ENCODE peak calls at places on chromosomes 4 and X, in seven cellular contexts. One of them, this sample, is unnamed.

GRCh38 chrX:129957241-129958099 is 25.0 kb upstream of the BCORL1 start:
- DNase-seq in astrocyte of the spinal cord: peak; percentile 16
- DNase-seq in stimulated activated CD8-positive, alpha-beta memory T cell treated with anti-CD3 and anti-CD28 coated beads, Interleukin-2, amount 100 ng/mL, for 48 hours: no peak
- DNase-seq in C1 segment of cervical spinal cord: no peak
- DNase-seq in KBM-7: peak; percentile 97
- DNase-seq in activated T-helper 1 cell treated with anti-CD3 and anti-CD28 coated beads, Interleukin-2, amount 50 U/mL, for 16 hours: peak; percentile 17
- DNase-seq in ovary: peak; percentile 75
- DNase-seq in this sample: no peak

GRCh38 chrX:152450076-152450475 is 1.0 kb downstream of the GABRA3 start:
- DNase-seq in astrocyte of the spinal cord: no peak
- DNase-seq in stimulated activated CD8-positive, alpha-beta memory T cell treated with anti-CD3 and anti-CD28 coated beads, Interleukin-2, amount 100 ng/mL, for 48 hours: no peak
- DNase-seq in C1 segment of cervical spinal cord: no peak
- DNase-seq in KBM-7: no peak
- DNase-seq in activated T-helper 1 cell treated with anti-CD3 and anti-CD28 coated beads, Interleukin-2, amount 50 U/mL, for 16 hours: no peak
- DNase-seq in ovary: no peak
- DNase-seq in this sample: no peak

GRCh38 chrX:97398030-97398551 is 514.4 kb downstream of the RPA4 start:
- DNase-seq in astrocyte of the spinal cord: peak; percentile 36
- DNase-seq in stimulated activated CD8-positive, alpha-beta memory T cell treated with anti-CD3 and anti-CD28 coated beads, Interleukin-2, amount 100 ng/mL, for 48 hours: no peak
- DNase-seq in C1 segment of cervical spinal cord: no peak
- DNase-seq in KBM-7: no peak
- DNase-seq in activated T-helper 1 cell treated with anti-CD3 and anti-CD28 coated beads, Interleukin-2, amount 50 U/mL, for 16 hours: no peak
- DNase-seq in ovary: no peak
- DNase-seq in this sample: no peak

GRCh38 chr4:80798082-80798481 is 232.4 kb upstream of the BMP3 start:
- DNase-seq in astrocyte of the spinal cord: no peak
- DNase-seq in stimulated activated CD8-positive, alpha-beta memory T cell treated with anti-CD3 and anti-CD28 coated beads, Interleukin-2, amount 100 ng/mL, for 48 hours: no peak
- DNase-seq in C1 segment of cervical spinal cord: no peak
- DNase-seq in KBM-7: no peak
- DNase-seq in activated T-helper 1 cell treated with anti-CD3 and anti-CD28 coated beads, Interleukin-2, amount 50 U/mL, for 16 hours: no peak
- DNase-seq in ovary: no peak
- DNase-seq in this sample: no peak

GRCh38 chrX:133085785-133086184 is 11.1 kb downstream of the USP26 start:
- DNase-seq in astrocyte of the spinal cord: no peak
- DNase-seq in stimulated activated CD8-positive, alpha-beta memory T cell treated with anti-CD3 and anti-CD28 coated beads, Interleukin-2, amount 100 ng/mL, for 48 hours: no peak
- DNase-seq in C1 segment of cervical spinal cord: no peak
- DNase-seq in KBM-7: no peak
- DNase-seq in activated T-helper 1 cell treated with anti-CD3 and anti-CD28 coated beads, Interleukin-2, amount 50 U/mL, for 16 hours: no peak
- DNase-seq in ovary: no peak
- DNase-seq in this sample: no peak

GRCh38 chrX:18937173-18937572 is 46.7 kb downstream of the PHKA2 start:
- DNase-seq in astrocyte of the spinal cord: no peak
- DNase-seq in stimulated activated CD8-positive, alpha-beta memory T cell treated with anti-CD3 and anti-CD28 coated beads, Interleukin-2, amount 100 ng/mL, for 48 hours: no peak
- DNase-seq in C1 segment of cervical spinal cord: no peak
- DNase-seq in KBM-7: no peak
- DNase-seq in activated T-helper 1 cell treated with anti-CD3 and anti-CD28 coated beads, Interleukin-2, amount 50 U/mL, for 16 hours: no peak
- DNase-seq in ovary: no peak
- DNase-seq in this sample: no peak

GRCh38 chrX:18893536-18893935 is 90.4 kb downstream of the PHKA2 start:
- DNase-seq in astrocyte of the spinal cord: no peak
- DNase-seq in stimulated activated CD8-positive, alpha-beta memory T cell treated with anti-CD3 and anti-CD28 coated beads, Interleukin-2, amount 100 ng/mL, for 48 hours: no peak
- DNase-seq in C1 segment of cervical spinal cord: no peak
- DNase-seq in KBM-7: no peak
- DNase-seq in activated T-helper 1 cell treated with anti-CD3 and anti-CD28 coated beads, Interleukin-2, amount 50 U/mL, for 16 hours: no peak
- DNase-seq in ovary: no peak
- DNase-seq in this sample: no peak

GRCh38 chr4:181962321-181962720 is 280.9 kb upstream of the TENM3 start:
- DNase-seq in astrocyte of the spinal cord: no peak
- DNase-seq in stimulated activated CD8-positive, alpha-beta memory T cell treated with anti-CD3 and anti-CD28 coated beads, Interleukin-2, amount 100 ng/mL, for 48 hours: no peak
- DNase-seq in C1 segment of cervical spinal cord: no peak
- DNase-seq in KBM-7: no peak
- DNase-seq in activated T-helper 1 cell treated with anti-CD3 and anti-CD28 coated beads, Interleukin-2, amount 50 U/mL, for 16 hours: no peak
- DNase-seq in ovary: no peak
- DNase-seq in this sample: no peak

GRCh38 chrX:31132803-31133202 is 61.0 kb upstream of the FTHL17 start:
- DNase-seq in astrocyte of the spinal cord: no peak
- DNase-seq in stimulated activated CD8-positive, alpha-beta memory T cell treated with anti-CD3 and anti-CD28 coated beads, Interleukin-2, amount 100 ng/mL, for 48 hours: peak; percentile 2
- DNase-seq in C1 segment of cervical spinal cord: no peak
- DNase-seq in KBM-7: peak; percentile 78
- DNase-seq in activated T-helper 1 cell treated with anti-CD3 and anti-CD28 coated beads, Interleukin-2, amount 50 U/mL, for 16 hours: no peak
- DNase-seq in ovary: no peak
- DNase-seq in this sample: no peak

GRCh38 chr4:165209796-165210195 is 2.4 kb downstream of the KLHL2 start:
- DNase-seq in astrocyte of the spinal cord: no peak
- DNase-seq in stimulated activated CD8-positive, alpha-beta memory T cell treated with anti-CD3 and anti-CD28 coated beads, Interleukin-2, amount 100 ng/mL, for 48 hours: no peak
- DNase-seq in C1 segment of cervical spinal cord: no peak
- DNase-seq in KBM-7: no peak
- DNase-seq in activated T-helper 1 cell treated with anti-CD3 and anti-CD28 coated beads, Interleukin-2, amount 50 U/mL, for 16 hours: no peak
- DNase-seq in ovary: no peak
- DNase-seq in this sample: no peak

GRCh38 chr4:24533364-24533763 is 51.0 kb downstream of the DHX15 start:
- DNase-seq in astrocyte of the spinal cord: no peak
- DNase-seq in stimulated activated CD8-positive, alpha-beta memory T cell treated with anti-CD3 and anti-CD28 coated beads, Interleukin-2, amount 100 ng/mL, for 48 hours: no peak
- DNase-seq in C1 segment of cervical spinal cord: no peak
- DNase-seq in KBM-7: no peak
- DNase-seq in activated T-helper 1 cell treated with anti-CD3 and anti-CD28 coated beads, Interleukin-2, amount 50 U/mL, for 16 hours: no peak
- DNase-seq in ovary: no peak
- DNase-seq in this sample: no peak

GRCh38 chrX:134186362-134187121 is 50.4 kb upstream of the CCDC160 start:
- DNase-seq in astrocyte of the spinal cord: no peak
- DNase-seq in stimulated activated CD8-positive, alpha-beta memory T cell treated with anti-CD3 and anti-CD28 coated beads, Interleukin-2, amount 100 ng/mL, for 48 hours: peak; percentile 18
- DNase-seq in C1 segment of cervical spinal cord: no peak
- DNase-seq in KBM-7: peak; percentile 66
- DNase-seq in activated T-helper 1 cell treated with anti-CD3 and anti-CD28 coated beads, Interleukin-2, amount 50 U/mL, for 16 hours: no peak
- DNase-seq in ovary: no peak
- DNase-seq in this sample: no peak

GRCh38 chr4:110823251-110823650 is 200.4 kb upstream of the PITX2 start:
- DNase-seq in astrocyte of the spinal cord: peak; percentile 12
- DNase-seq in stimulated activated CD8-positive, alpha-beta memory T cell treated with anti-CD3 and anti-CD28 coated beads, Interleukin-2, amount 100 ng/mL, for 48 hours: no peak
- DNase-seq in C1 segment of cervical spinal cord: no peak
- DNase-seq in KBM-7: no peak
- DNase-seq in activated T-helper 1 cell treated with anti-CD3 and anti-CD28 coated beads, Interleukin-2, amount 50 U/mL, for 16 hours: no peak
- DNase-seq in ovary: no peak
- DNase-seq in this sample: peak; percentile 43

GRCh38 chr4:14841801-14842748 is 160.2 kb upstream of the CPEB2 start:
- DNase-seq in astrocyte of the spinal cord: no peak
- DNase-seq in stimulated activated CD8-positive, alpha-beta memory T cell treated with anti-CD3 and anti-CD28 coated beads, Interleukin-2, amount 100 ng/mL, for 48 hours: no peak
- DNase-seq in C1 segment of cervical spinal cord: peak; percentile 4
- DNase-seq in KBM-7: no peak
- DNase-seq in activated T-helper 1 cell treated with anti-CD3 and anti-CD28 coated beads, Interleukin-2, amount 50 U/mL, for 16 hours: no peak
- DNase-seq in ovary: no peak
- DNase-seq in this sample: peak; percentile 81

GRCh38 chr4:26821677-26822503 is 38.8 kb upstream of the STIM2 start:
- DNase-seq in astrocyte of the spinal cord: no peak
- DNase-seq in stimulated activated CD8-positive, alpha-beta memory T cell treated with anti-CD3 and anti-CD28 coated beads, Interleukin-2, amount 100 ng/mL, for 48 hours: no peak
- DNase-seq in C1 segment of cervical spinal cord: no peak
- DNase-seq in KBM-7: no peak
- DNase-seq in activated T-helper 1 cell treated with anti-CD3 and anti-CD28 coated beads, Interleukin-2, amount 50 U/mL, for 16 hours: no peak
- DNase-seq in ovary: no peak
- DNase-seq in this sample: no peak

GRCh38 chr4:57157611-57158137 is 47.5 kb upstream of the IGFBP7 start:
- DNase-seq in astrocyte of the spinal cord: no peak
- DNase-seq in stimulated activated CD8-positive, alpha-beta memory T cell treated with anti-CD3 and anti-CD28 coated beads, Interleukin-2, amount 100 ng/mL, for 48 hours: no peak
- DNase-seq in C1 segment of cervical spinal cord: no peak
- DNase-seq in KBM-7: no peak
- DNase-seq in activated T-helper 1 cell treated with anti-CD3 and anti-CD28 coated beads, Interleukin-2, amount 50 U/mL, for 16 hours: no peak
- DNase-seq in ovary: no peak
- DNase-seq in this sample: no peak

GRCh38 chr4:114807759-114808404 is 209.3 kb downstream of the UGT8 start:
- DNase-seq in astrocyte of the spinal cord: peak; percentile 19
- DNase-seq in stimulated activated CD8-positive, alpha-beta memory T cell treated with anti-CD3 and anti-CD28 coated beads, Interleukin-2, amount 100 ng/mL, for 48 hours: no peak
- DNase-seq in C1 segment of cervical spinal cord: no peak
- DNase-seq in KBM-7: peak; percentile 48
- DNase-seq in activated T-helper 1 cell treated with anti-CD3 and anti-CD28 coated beads, Interleukin-2, amount 50 U/mL, for 16 hours: no peak
- DNase-seq in ovary: no peak
- DNase-seq in this sample: peak; percentile 25

GRCh38 chr4:134470544-134470943 is 269.0 kb upstream of the PABPC4L start:
- DNase-seq in astrocyte of the spinal cord: no peak
- DNase-seq in stimulated activated CD8-positive, alpha-beta memory T cell treated with anti-CD3 and anti-CD28 coated beads, Interleukin-2, amount 100 ng/mL, for 48 hours: no peak
- DNase-seq in C1 segment of cervical spinal cord: no peak
- DNase-seq in KBM-7: peak; percentile 2
- DNase-seq in activated T-helper 1 cell treated with anti-CD3 and anti-CD28 coated beads, Interleukin-2, amount 50 U/mL, for 16 hours: no peak
- DNase-seq in ovary: no peak
- DNase-seq in this sample: peak; percentile 31

GRCh38 chrX:46209768-46210167 is 335.5 kb downstream of the ZNF674 start:
- DNase-seq in astrocyte of the spinal cord: no peak
- DNase-seq in stimulated activated CD8-positive, alpha-beta memory T cell treated with anti-CD3 and anti-CD28 coated beads, Interleukin-2, amount 100 ng/mL, for 48 hours: no peak
- DNase-seq in C1 segment of cervical spinal cord: no peak
- DNase-seq in KBM-7: no peak
- DNase-seq in activated T-helper 1 cell treated with anti-CD3 and anti-CD28 coated beads, Interleukin-2, amount 50 U/mL, for 16 hours: no peak
- DNase-seq in ovary: no peak
- DNase-seq in this sample: no peak

GRCh38 chr4:8279321-8280157 is 10.0 kb downstream of the HTRA3 start:
- DNase-seq in astrocyte of the spinal cord: no peak
- DNase-seq in stimulated activated CD8-positive, alpha-beta memory T cell treated with anti-CD3 and anti-CD28 coated beads, Interleukin-2, amount 100 ng/mL, for 48 hours: no peak
- DNase-seq in C1 segment of cervical spinal cord: no peak
- DNase-seq in KBM-7: no peak
- DNase-seq in activated T-helper 1 cell treated with anti-CD3 and anti-CD28 coated beads, Interleukin-2, amount 50 U/mL, for 16 hours: no peak
- DNase-seq in ovary: peak; percentile 38
- DNase-seq in this sample: no peak

GRCh38 chrX:44872319-44872816 is 620 bp upstream of the KDM6A start:
- DNase-seq in astrocyte of the spinal cord: no peak
- DNase-seq in stimulated activated CD8-positive, alpha-beta memory T cell treated with anti-CD3 and anti-CD28 coated beads, Interleukin-2, amount 100 ng/mL, for 48 hours: no peak
- DNase-seq in C1 segment of cervical spinal cord: peak; percentile 35
- DNase-seq in KBM-7: peak; percentile 64
- DNase-seq in activated T-helper 1 cell treated with anti-CD3 and anti-CD28 coated beads, Interleukin-2, amount 50 U/mL, for 16 hours: peak; percentile 30
- DNase-seq in ovary: no peak
- DNase-seq in this sample: peak; percentile 5

GRCh38 chr4:33268776-33269175 is 2548.6 kb downstream of the PCDH7 start:
- DNase-seq in astrocyte of the spinal cord: no peak
- DNase-seq in stimulated activated CD8-positive, alpha-beta memory T cell treated with anti-CD3 and anti-CD28 coated beads, Interleukin-2, amount 100 ng/mL, for 48 hours: no peak
- DNase-seq in C1 segment of cervical spinal cord: no peak
- DNase-seq in KBM-7: no peak
- DNase-seq in activated T-helper 1 cell treated with anti-CD3 and anti-CD28 coated beads, Interleukin-2, amount 50 U/mL, for 16 hours: no peak
- DNase-seq in ovary: no peak
- DNase-seq in this sample: no peak

This sample was measured in A172.